ENCODE peak calls at places on chromosomes 11 and 22, in nine cellular contexts. O is lung, E is MM.1S, I is AG09319, S is cardiac muscle cell, K is fibroblast of mammary gland, B is H9, V is AG10803, N is Peyer's patch. W is an unnamed sample.

GRCh38 chr11:40247023-40247422 is 1212.4 kb downstream of the LRRC4C start:
- DNase-seq in S (no peak), I (no peak), N (no peak), B (no peak), V (no peak), E (no peak), K (no peak), O (no peak), W (no peak)

GRCh38 chr11:12444601-12445000 is 67.2 kb downstream of the PARVA start:
- DNase-seq in V (no peak), S (no peak), E (no peak), K (no peak), I (no peak), O (no peak), N (no peak), B (no peak), W (no peak)

GRCh38 chr11:12046636-12047236 is 38.3 kb upstream of the DKK3 start:
- DNase-seq in S (no peak), V (no peak), B (no peak), N (no peak), E (no peak), K (no peak), I (no peak), O (no peak), W (no peak)

GRCh38 chr11:110349109-110349996 is 52.9 kb upstream of the RDX start:
- DNase-seq in S (no peak), I (no peak), V (no peak), K (no peak), E (peak), O (no peak), N (no peak), B (no peak), W (no peak)

GRCh38 chr22:17065433-17065832 is 19.4 kb upstream of the IL17RA start:
- DNase-seq in E (no peak), O (no peak), I (no peak), B (no peak), V (no peak), N (no peak), K (no peak), S (no peak), W (no peak)

GRCh38 chr11:75323609-75324008 is 27.9 kb downstream of the ARRB1 start:
- DNase-seq in B (no peak), V (no peak), K (no peak), N (no peak), I (no peak), S (no peak), O (no peak), E (no peak), W (no peak)

GRCh38 chr11:94933225-94934130 is 39.9 kb downstream of the CWC15 start:
- DNase-seq in I (peak), B (no peak), V (peak), S (no peak), N (no peak), O (no peak), K (peak), E (no peak), W (peak)

GRCh38 chr11:131372243-131372930 is 2.0 kb downstream of the NTM start:
- DNase-seq in O (no peak), S (no peak), N (no peak), K (no peak), V (no peak), E (no peak), B (no peak), I (no peak), W (no peak)

GRCh38 chr11:60841797-60842687 is at the start of gene CCDC86:
- DNase-seq in I (peak), V (peak), O (peak), N (peak), B (peak), K (peak), S (peak), E (peak), W (peak)

GRCh38 chr11:124454552-124454951 is 9.1 kb upstream of the OR8B8 start:
- DNase-seq in E (peak), B (no peak), V (no peak), I (no peak), O (no peak), N (no peak), S (no peak), K (no peak), W (no peak)

GRCh38 chr11:2777871-2778629 is 78.3 kb upstream of the KCNQ1OT1 start:
- DNase-seq in E (peak), I (no peak), S (peak), B (peak), V (no peak), N (peak), K (no peak), O (peak), W (no peak)

GRCh38 chr11:85774256-85775097 is 36.5 kb downstream of the SYTL2 start:
- DNase-seq in K (no peak), V (no peak), N (no peak), E (peak), S (no peak), I (no peak), O (no peak), B (no peak), W (no peak)

GRCh38 chr11:76856111-76856510 is 4.6 kb upstream of the ACER3 start:
- DNase-seq in B (no peak), K (peak), E (no peak), S (no peak), V (peak), N (no peak), O (no peak), I (no peak), W (no peak)

GRCh38 chr11:43515090-43515489 is 156.4 kb downstream of the TTC17 start:
- DNase-seq in B (peak), V (no peak), E (no peak), O (no peak), K (no peak), S (peak), N (no peak), I (no peak), W (no peak)

GRCh38 chr11:99098258-99098657 is 77.5 kb downstream of the CNTN5 start:
- DNase-seq in B (no peak), I (no peak), S (no peak), K (no peak), V (no peak), E (peak), N (no peak), O (no peak), W (no peak)

GRCh38 chr11:294795-295194 is 4.5 kb downstream of the IFITM5 start:
- DNase-seq in E (no peak), V (no peak), S (no peak), N (no peak), I (no peak), K (no peak), B (no peak), O (no peak), W (no peak)

GRCh38 chr11:123454060-123454651 is 24.1 kb downstream of the GRAMD1B start:
- DNase-seq in O (no peak), N (no peak), S (no peak), V (no peak), E (no peak), K (no peak), B (no peak), I (no peak), W (peak)

GRCh38 chr11:66476841-66477251 is 3.4 kb upstream of the DPP3 start:
- DNase-seq in E (no peak), V (no peak), B (no peak), N (no peak), K (no peak), I (no peak), O (no peak), S (no peak), W (no peak)

GRCh38 chr11:102279641-102280170 is 37.6 kb upstream of the BIRC3 start:
- DNase-seq in O (no peak), E (peak), N (no peak), B (no peak), K (peak), V (peak), S (peak), I (peak), W (peak)

GRCh38 chr22:49518436-49518970 is 309.2 kb downstream of the BRD1 start:
- DNase-seq in V (no peak), K (no peak), O (no peak), N (no peak), E (no peak), B (no peak), I (no peak), S (no peak), W (no peak)

GRCh38 chr11:5992604-5993251 is 5.9 kb upstream of the OR52L1 start:
- DNase-seq in K (peak), V (peak), N (no peak), O (no peak), S (peak), B (no peak), E (peak), I (no peak), W (no peak)

GRCh38 chr11:72760543-72761400 is 8.6 kb upstream of the ARAP1 start:
- DNase-seq in K (peak), O (no peak), I (no peak), E (no peak), V (peak), S (no peak), B (no peak), N (no peak), W (no peak)

GRCh38 chr22:38921126-38921525 is 36.3 kb upstream of the APOBEC3A start:
- DNase-seq in B (no peak), K (no peak), V (no peak), N (peak), O (peak), S (no peak), E (no peak), I (no peak), W (no peak)

GRCh38 chr11:75790986-75791385 is 22.4 kb downstream of the DGAT2 start:
- DNase-seq in O (no peak), I (no peak), N (no peak), B (no peak), S (no peak), V (no peak), E (no peak), K (no peak), W (no peak)

GRCh38 chr11:125778728-125779127 is at the start of gene PATE2:
- DNase-seq in K (no peak), O (no peak), V (no peak), N (no peak), B (no peak), E (no peak), I (no peak), S (no peak), W (no peak)

GRCh38 chr11:2445107-2445947 is 519 bp downstream of the KCNQ1 start:
- DNase-seq in V (no peak), N (peak), O (no peak), I (no peak), S (peak), K (no peak), E (peak), B (no peak), W (no peak)

GRCh38 chr11:24779791-24780190 is 282.9 kb downstream of the LUZP2 start:
- DNase-seq in E (no peak), O (no peak), N (no peak), K (no peak), I (no peak), V (no peak), B (no peak), S (peak), W (no peak)

GRCh38 chr22:20758688-20759087 is 15.2 kb upstream of the SERPIND1 start:
- DNase-seq in K (no peak), E (no peak), S (no peak), V (no peak), B (peak), O (no peak), N (no peak), I (no peak), W (no peak)

GRCh38 chr11:110429614-110430266 is at the start of gene FDX1:
- DNase-seq in K (peak), O (peak), E (peak), N (peak), I (peak), S (peak), B (peak), V (peak), W (peak)

GRCh38 chr11:102592634-102593581 is 32.2 kb downstream of the MMP20 start:
- DNase-seq in K (peak), E (peak), O (no peak), B (peak), V (peak), I (no peak), N (no peak), S (peak), W (no peak)

GRCh38 chr11:124754309-124754708 is 2.3 kb upstream of the VSIG2 start:
- DNase-seq in V (no peak), B (no peak), N (no peak), E (no peak), K (no peak), O (no peak), I (no peak), S (no peak), W (no peak)

GRCh38 chr11:82174610-82175009 is 559.1 kb downstream of the FAM181B start:
- DNase-seq in B (no peak), O (no peak), I (no peak), N (no peak), V (no peak), K (no peak), E (no peak), S (no peak), W (no peak)
- TF ChIP-seq CTCF in B (peak), O (no peak), I (no peak), N (no peak), V (no peak), K (peak), E (peak), S (no peak), W (peak)

DNA sequence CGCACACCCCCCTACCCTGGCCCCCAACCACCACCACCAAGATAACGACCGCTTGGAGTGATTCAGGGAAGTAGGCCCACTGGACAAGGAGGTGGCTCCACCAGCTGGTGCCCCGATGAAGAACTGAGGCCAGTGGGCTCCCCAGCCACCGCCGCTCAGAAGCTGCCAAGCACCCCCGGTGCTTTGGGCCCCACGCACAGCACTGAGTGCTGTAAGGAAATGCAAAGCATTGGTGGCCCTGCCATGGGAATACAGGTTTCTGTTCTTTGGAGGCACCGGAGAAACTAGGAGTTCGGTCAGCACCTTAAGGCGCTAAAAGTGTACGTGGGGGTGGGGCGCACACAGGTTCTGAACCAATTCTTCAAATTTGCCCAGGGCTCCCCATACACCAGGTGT is 664 bp upstream of the PRSS23 start:
- DNase-seq in N (no peak), V (no peak), O (no peak), I (no peak), K (no peak), S (peak), E (no peak), B (peak), W (no peak)
- TF ChIP-seq CTCF in N (no peak), V (no peak), O (no peak), I (no peak), K (no peak), S (peak), E (no peak), B (peak), W (peak)

GRCh38 chr11:19013181-19013857 is 47.2 kb downstream of the MRGPRX2 start:
- DNase-seq in O (no peak), K (no peak), V (no peak), S (no peak), N (no peak), E (no peak), I (no peak), B (peak), W (no peak)
- TF ChIP-seq CTCF in O (no peak), K (peak), V (no peak), S (peak), N (no peak), E (no peak), I (no peak), B (peak), W (peak)

DNA sequence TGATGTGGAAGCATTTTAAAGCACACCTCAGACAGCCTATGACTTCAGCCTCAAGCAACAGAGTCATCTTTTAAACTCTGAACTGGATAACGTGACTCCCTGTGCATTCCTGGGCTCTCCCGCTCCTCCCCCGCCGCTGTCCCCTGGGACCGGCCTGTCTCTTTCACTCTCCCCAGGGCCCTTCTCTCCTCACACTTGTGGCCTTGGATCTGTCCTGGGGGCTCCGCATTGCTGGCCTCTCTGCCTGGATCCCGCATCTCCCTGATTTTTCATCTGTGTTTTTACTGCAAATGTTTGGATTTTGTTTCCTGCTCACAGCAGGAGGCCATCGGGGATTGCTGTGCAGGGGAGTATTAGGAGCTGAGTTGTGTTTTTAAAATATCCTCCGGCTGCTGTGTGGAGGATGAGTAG is 15.4 kb downstream of the C11orf24 start:
- DNase-seq in E (no peak), S (peak), B (no peak), N (no peak), O (no peak), I (no peak), V (peak), K (peak), W (peak)
- TF ChIP-seq CTCF in E (no peak), S (no peak), B (no peak), N (no peak), O (no peak), I (no peak), V (no peak), K (no peak), W (no peak)

DNA sequence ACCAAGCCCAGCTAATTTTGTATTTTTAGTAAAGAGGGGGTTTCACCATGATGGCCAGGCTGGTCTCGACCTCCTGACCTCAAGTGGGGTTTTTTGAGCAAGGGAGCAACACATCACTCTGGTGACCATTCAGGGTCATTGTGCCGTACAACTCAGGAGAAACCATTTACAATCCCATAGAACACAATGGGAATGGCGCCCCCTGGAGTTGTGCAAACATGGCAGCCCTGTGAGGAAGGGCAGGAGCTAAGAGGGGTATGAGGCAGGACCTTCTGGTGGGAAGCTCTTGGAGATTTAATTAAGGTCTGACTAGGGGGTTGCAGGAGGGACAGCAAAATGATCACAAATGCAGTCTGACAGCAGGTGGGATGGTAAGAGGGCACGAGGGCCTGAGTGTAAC is 9.2 kb upstream of the CSF2RB start:
- DNase-seq in N (no peak), S (no peak), K (no peak), I (no peak), B (no peak), V (no peak), O (no peak), E (no peak), W (no peak)
- TF ChIP-seq CTCF in N (no peak), S (peak), K (no peak), I (no peak), B (peak), V (no peak), O (no peak), E (peak), W (peak)

GRCh38 chr22:19124377-19124776 is 2.2 kb upstream of the DGCR2 start:
- DNase-seq in N (no peak), S (no peak), E (no peak), I (no peak), B (no peak), K (no peak), O (no peak), V (no peak), W (no peak)
- TF ChIP-seq CTCF in N (no peak), S (no peak), E (no peak), I (no peak), B (no peak), K (no peak), O (no peak), V (no peak), W (no peak)

GRCh38 chr22:44815099-44816070 is 63.0 kb downstream of the ARHGAP8 start:
- DNase-seq in E (no peak), N (no peak), O (no peak), S (no peak), I (no peak), V (no peak), B (no peak), K (no peak), W (no peak)
- TF ChIP-seq CTCF in E (no peak), N (no peak), O (no peak), S (no peak), I (no peak), V (no peak), B (no peak), K (no peak), W (no peak)

GRCh38 chr11:35553831-35554230 is 28.4 kb upstream of the PAMR1 start:
- DNase-seq in I (peak), O (no peak), E (no peak), B (no peak), K (peak), S (no peak), V (peak), N (no peak), W (peak)

GRCh38 chr11:35555238-35555887 is 29.9 kb upstream of the PAMR1 start:
- DNase-seq in B (no peak), S (no peak), V (peak), E (no peak), K (peak), O (no peak), I (no peak), N (no peak), W (peak)

GRCh38 chr11:35553021-35553420 is 27.6 kb upstream of the PAMR1 start:
- DNase-seq in I (no peak), V (peak), O (no peak), E (no peak), S (no peak), N (no peak), B (no peak), K (peak), W (no peak)

GRCh38 chr11:35558468-35558867 is 33.1 kb upstream of the PAMR1 start:
- DNase-seq in K (peak), N (no peak), O (no peak), B (no peak), E (no peak), V (peak), S (no peak), I (no peak), W (no peak)

GRCh38 chr11:35554491-35555237 is 29.2 kb upstream of the PAMR1 start:
- DNase-seq in S (no peak), K (no peak), B (no peak), E (no peak), V (peak), O (no peak), I (no peak), N (no peak), W (peak)
- TF ChIP-seq CTCF in S (peak), K (peak), B (peak), E (no peak), V (peak), O (no peak), I (peak), N (no peak), W (peak)

GRCh38 chr11:67691149-67691548 is 16.7 kb upstream of the ALDH3B2 start:
- DNase-seq in B (no peak), S (peak), N (no peak), E (no peak), K (no peak), O (no peak), V (no peak), I (no peak), W (no peak)
- TF ChIP-seq CTCF in B (no peak), S (peak), N (no peak), E (no peak), K (peak), O (no peak), V (no peak), I (no peak), W (peak)